ENCODE peak calls at places on chromosomes 6 and 20, in five cellular contexts. O is CD8-positive, alpha-beta T cell; Q is stimulated activated CD4-positive, alpha-beta T cell treated with anti-CD3 and anti-CD28 coated beads, Interleukin-12 subunit alpha, Interleukin-12 subunit beta, amount 100 ng/mL, for 4 hours; F is HTR-8/SVneo; M is mucosa of gallbladder. T is an unnamed sample.

GRCh38 chr6:15254074-15254975 is 8.5 kb downstream of the JARID2 start:
- DNase-seq in O (no peak), Q (no peak), F (peak), M (no peak), T (no peak)

GRCh38 chr6:142301421-142302391 is at the start of gene ADGRG6:
- DNase-seq in O (peak), Q (peak), F (no peak), M (peak), T (peak)

GRCh38 chr6:89940225-89941027 is 46.2 kb downstream of the GJA10 start:
- DNase-seq in O (peak), Q (peak), F (peak), M (peak), T (peak)

GRCh38 chr20:52748235-52748950 is 223.8 kb upstream of the TSHZ2 start:
- DNase-seq in O (no peak), Q (no peak), F (no peak), M (no peak), T (no peak)

GRCh38 chr6:33628401-33628964 is 7.4 kb downstream of the ITPR3 start:
- DNase-seq in O (no peak), Q (no peak), F (no peak), M (no peak), T (no peak)

GRCh38 chr20:61301995-61302525 is 50.0 kb downstream of the CDH4 start:
- DNase-seq in O (no peak), Q (no peak), F (no peak), M (no peak), T (no peak)

GRCh38 chr6:130366011-130366963 is at the start of gene TMEM200A:
- DNase-seq in O (no peak), Q (peak), F (peak), M (peak), T (peak)

GRCh38 chr6:148620579-148621298 is 126.1 kb upstream of the UST start:
- DNase-seq in O (no peak), Q (no peak), F (no peak), M (no peak), T (no peak)

GRCh38 chr20:41316602-41317535 is 662 bp downstream of the ZHX3 start:
- DNase-seq in O (peak), Q (peak), F (peak), M (peak), T (peak)

GRCh38 chr6:2158596-2159271 is 86.7 kb downstream of the GMDS start:
- DNase-seq in O (no peak), Q (no peak), F (no peak), M (no peak), T (no peak)

GRCh38 chr6:111972714-111973678 is 80.9 kb upstream of the CCN6 start:
- DNase-seq in O (peak), Q (peak), F (peak), M (peak), T (peak)

GRCh38 chr6:129644567-129645015 is 65.4 kb downstream of the ARHGAP18 start:
- DNase-seq in O (no peak), Q (no peak), F (no peak), M (no peak), T (no peak)

GRCh38 chr20:2663364-2663886 is 591 bp downstream of the IDH3B start:
- DNase-seq in O (no peak), Q (no peak), F (no peak), M (no peak), T (no peak)

GRCh38 chr20:53331151-53331973 is 262.3 kb downstream of the ZNF217 start:
- DNase-seq in O (no peak), Q (no peak), F (peak), M (no peak), T (no peak)

GRCh38 chr6:43828711-43829110 is 58.7 kb downstream of the VEGFA start:
- DNase-seq in O (no peak), Q (no peak), F (no peak), M (no peak), T (no peak)

GRCh38 chr6:72709436-72709835 is 87.6 kb downstream of the KCNQ5 start:
- DNase-seq in O (no peak), Q (no peak), F (no peak), M (no peak), T (no peak)

GRCh38 chr6:96065211-96065610 is 49.4 kb downstream of the FUT9 start:
- DNase-seq in O (no peak), Q (no peak), F (no peak), M (no peak), T (no peak)

GRCh38 chr20:11454966-11455799 is 462.5 kb upstream of the BTBD3 start:
- DNase-seq in O (no peak), Q (no peak), F (peak), M (no peak), T (no peak)

GRCh38 chr6:22308939-22309338 is 12.1 kb upstream of the PRL start:
- DNase-seq in O (no peak), Q (no peak), F (no peak), M (no peak), T (no peak)

GRCh38 chr20:62483613-62484468 is 8.0 kb upstream of the GATA5 start:
- DNase-seq in O (no peak), Q (no peak), F (no peak), M (no peak), T (no peak)

GRCh38 chr20:22652685-22653568 is 68.6 kb upstream of the FOXA2 start:
- DNase-seq in O (no peak), Q (no peak), F (no peak), M (no peak), T (no peak)

GRCh38 chr20:63413963-63414684 is 53.0 kb upstream of the CHRNA4 start:
- DNase-seq in O (no peak), Q (no peak), F (no peak), M (no peak), T (no peak)